ENCODE peak calls at places on chromosomes 6 and 20, in nine cellular contexts. J is tibial artery, K is left ventricle myocardium inferior, C is lung, A is prostate gland, V is HCT116, U is GM12865, Q is ovary, O is SK-N-SH. D is an unnamed sample.

GRCh38 chr6:14865609-14866100 is 380.2 kb upstream of the JARID2 start:
- DNase-seq in J (no peak), K (no peak), C (no peak), A (no peak), V (no peak), U (peak; percentile 28), Q (no peak), O (no peak), D (peak; percentile 25)

GRCh38 chr6:136031982-136032381 is 180.5 kb downstream of the PDE7B start:
- DNase-seq in J (no peak), K (no peak), C (no peak), A (no peak), V (peak; percentile 6), U (peak; percentile 4), Q (no peak), O (peak; percentile 42), D (peak; percentile 71)

GRCh38 chr6:72078096-72078495 is 191.7 kb downstream of the RIMS1 start:
- DNase-seq in J (no peak), K (no peak), C (no peak), A (no peak), V (no peak), U (no peak), Q (no peak), O (no peak), D (no peak)

GRCh38 chr6:114075777-114076176 is 104.8 kb upstream of the HDAC2 start:
- DNase-seq in J (no peak), K (no peak), C (no peak), A (no peak), V (no peak), U (no peak), Q (no peak), O (no peak), D (no peak)

GRCh38 chr6:54009052-54009654 is 102.1 kb upstream of the MLIP start:
- DNase-seq in J (no peak), K (no peak), C (no peak), A (no peak), V (no peak), U (no peak), Q (no peak), O (no peak), D (no peak)

GRCh38 chr6:45927421-45928234 is 88.0 kb downstream of the CLIC5 start:
- DNase-seq in J (no peak), K (no peak), C (no peak), A (no peak), V (no peak), U (no peak), Q (no peak), O (no peak), D (no peak)

GRCh38 chr6:57317060-57317943 is at the start of gene PRIM2:
- DNase-seq in J (peak; percentile 90), K (peak; percentile 83), C (peak; percentile 89), A (peak; percentile 83), V (peak; percentile 76), U (peak; percentile 89), Q (peak; percentile 83), O (peak; percentile 90), D (peak; percentile 78)

GRCh38 chr6:134235937-134236751 is 81.8 kb downstream of the SGK1 start:
- DNase-seq in J (no peak), K (no peak), C (no peak), A (no peak), V (no peak), U (peak; percentile 82), Q (no peak), O (no peak), D (peak; percentile 55)

GRCh38 chr6:12961761-12962160 is 245.2 kb downstream of the PHACTR1 start:
- DNase-seq in J (no peak), K (no peak), C (no peak), A (no peak), V (no peak), U (no peak), Q (no peak), O (no peak), D (no peak)

GRCh38 chr20:1177680-1178079 is 7.1 kb downstream of the TMEM74B start:
- DNase-seq in J (no peak), K (no peak), C (no peak), A (no peak), V (peak; percentile 21), U (no peak), Q (no peak), O (peak; percentile 44), D (peak; percentile 13)

GRCh38 chr6:48150701-48151100 is 39.7 kb upstream of the PTCHD4 start:
- DNase-seq in J (no peak), K (no peak), C (no peak), A (no peak), V (no peak), U (no peak), Q (no peak), O (no peak), D (no peak)

GRCh38 chr20:20327756-20328155 is 40.1 kb upstream of the INSM1 start:
- DNase-seq in J (no peak), K (no peak), C (no peak), A (no peak), V (no peak), U (no peak), Q (no peak), O (no peak), D (peak; percentile 1)

GRCh38 chr6:89035252-89036106 is 45.1 kb upstream of the PNRC1 start:
- DNase-seq in J (peak; percentile 89), K (peak; percentile 78), C (peak; percentile 83), A (peak; percentile 93), V (no peak), U (no peak), Q (peak; percentile 92), O (no peak), D (peak; percentile 99)

GRCh38 chr20:17558154-17558940 is 11.5 kb upstream of the DSTN start:
- DNase-seq in J (peak; percentile 84), K (no peak), C (peak; percentile 73), A (peak; percentile 32), V (peak; percentile 88), U (no peak), Q (no peak), O (no peak), D (peak; percentile 93)

GRCh38 chr20:1225729-1226313 is at the start of gene RAD21L1:
- DNase-seq in J (peak; percentile 82), K (peak; percentile 77), C (peak; percentile 77), A (peak; percentile 70), V (peak; percentile 62), U (peak; percentile 71), Q (peak; percentile 77), O (peak; percentile 100), D (peak; percentile 85)

GRCh38 chr6:100466410-100467143 is 1.9 kb upstream of the SIM1 start:
- DNase-seq in J (no peak), K (no peak), C (peak; percentile 4), A (no peak), V (no peak), U (no peak), Q (no peak), O (no peak), D (no peak)
- H3K4me3 ChIP-seq in J (no peak overlapping the region), K (no peak overlapping the region), C (no peak overlapping the region), A (no peak overlapping the region), V (no peak overlapping the region), U (no peak overlapping the region), Q (no peak overlapping the region), O (no peak overlapping the region), D (no peak overlapping the region)

GRCh38 chr20:63009044-63009961 is 2.5 kb upstream of the BHLHE23 start:
- DNase-seq in J (peak; percentile 80), K (peak; percentile 73), C (peak; percentile 73), A (peak; percentile 49), V (peak; percentile 33), U (peak; percentile 93), Q (peak; percentile 77), O (peak; percentile 95), D (peak; percentile 57)

GRCh38 chr20:63007722-63008488 is 1.1 kb upstream of the BHLHE23 start:
- DNase-seq in J (no peak), K (no peak), C (no peak), A (no peak), V (no peak), U (no peak), Q (no peak), O (no peak), D (no peak)

GRCh38 chr20:63011798-63012197 is 5.0 kb upstream of the BHLHE23 start:
- DNase-seq in J (no peak), K (no peak), C (no peak), A (no peak), V (no peak), U (peak; percentile 72), Q (no peak), O (no peak), D (no peak)

GRCh38 chr20:63008541-63009043 is 1.8 kb upstream of the BHLHE23 start:
- DNase-seq in J (no peak), K (no peak), C (no peak), A (no peak), V (no peak), U (no peak), Q (no peak), O (peak; percentile 62), D (no peak)

GRCh38 chr20:63009988-63010769 is 3.4 kb upstream of the BHLHE23 start:
- DNase-seq in J (no peak), K (no peak), C (no peak), A (no peak), V (no peak), U (peak; percentile 99), Q (no peak), O (no peak), D (peak; percentile 25)
- H3K4me3 ChIP-seq in J (no peak overlapping the region), K (no peak overlapping the region), C (no peak overlapping the region), A (no peak overlapping the region), V (no peak overlapping the region), U (peak overlapping the region; percentile 70), Q (no peak overlapping the region), O (peak overlapping the region; percentile 14), D (peak overlapping the region; percentile 18)

GRCh38 chr20:38164624-38165088 is 414 bp downstream of the TGM2 start:
- DNase-seq in J (no peak), K (no peak), C (no peak), A (no peak), V (no peak), U (no peak), Q (no peak), O (no peak), D (no peak)

GRCh38 chr20:38164069-38164468 is 1.0 kb downstream of the TGM2 start:
- DNase-seq in J (peak; percentile 65), K (no peak), C (no peak), A (no peak), V (no peak), U (no peak), Q (no peak), O (no peak), D (peak; percentile 7)

GRCh38 chr20:38161412-38161774 is 3.7 kb downstream of the TGM2 start:
- DNase-seq in J (peak; percentile 64), K (no peak), C (no peak), A (no peak), V (no peak), U (no peak), Q (no peak), O (no peak), D (peak; percentile 7)

GRCh38 chr20:38162149-38162548 is 2.9 kb downstream of the TGM2 start:
- DNase-seq in J (no peak), K (no peak), C (no peak), A (no peak), V (no peak), U (no peak), Q (no peak), O (no peak), D (no peak)

GRCh38 chr20:38162878-38163875 is 1.9 kb downstream of the TGM2 start:
- DNase-seq in J (peak; percentile 59), K (no peak), C (no peak), A (no peak), V (no peak), U (no peak), Q (no peak), O (no peak), D (peak; percentile 26)
- H3K4me3 ChIP-seq in J (peak overlapping the region; percentile 66), K (peak overlapping the region; percentile 81), C (peak overlapping the region; percentile 70), A (no peak overlapping the region), V (no peak overlapping the region), U (no peak overlapping the region), Q (no peak overlapping the region), O (peak overlapping the region; percentile 58), D (peak overlapping the region; percentile 97)

GRCh38 chr6:43627008-43627825 is 1.8 kb downstream of the GTPBP2 start:
- DNase-seq in J (peak; percentile 83), K (peak; percentile 65), C (peak; percentile 90), A (peak; percentile 28), V (peak; percentile 78), U (peak; percentile 61), Q (peak; percentile 63), O (peak; percentile 75), D (peak; percentile 97)
- H3K4me3 ChIP-seq in J (no peak overlapping the region), K (peak overlapping the region; percentile 99), C (no peak overlapping the region), A (no peak overlapping the region), V (peak overlapping the region; percentile 100), U (peak overlapping the region; percentile 91), Q (no peak overlapping the region), O (peak overlapping the region; percentile 24), D (peak overlapping the region; percentile 95)